ENCODE peak calls at places on chromosomes 2 and 18, in ten cellular contexts. I, G, J, Q, T, K, U, F, A and N are unnamed samples.

GRCh38 chr2:146004470-146004869 is 1484.6 kb upstream of the ZEB2 start:
- DNase-seq in J (no peak), K (peak), G (no peak), U (no peak), T (no peak), I (no peak), Q (peak), F (peak), A (no peak), N (no peak)

GRCh38 chr2:30113617-30114293 is 33.1 kb upstream of the YPEL5 start:
- DNase-seq in A (no peak), F (peak), J (no peak), T (no peak), Q (peak), K (peak), U (no peak), I (no peak), G (no peak), N (no peak)

GRCh38 chr2:201259216-201259615 is 1.1 kb upstream of the CASP8 start:
- DNase-seq in G (no peak), A (no peak), I (no peak), U (no peak), T (no peak), K (peak), Q (no peak), J (no peak), F (no peak), N (no peak)

GRCh38 chr2:240672076-240672700 is 10.5 kb downstream of the AQP12B start:
- DNase-seq in K (no peak), U (no peak), G (no peak), A (no peak), Q (no peak), F (no peak), I (no peak), T (no peak), J (no peak), N (no peak)

GRCh38 chr2:182767578-182767977 is 51.5 kb downstream of the DNAJC10 start:
- DNase-seq in Q (no peak), J (no peak), T (no peak), K (peak), I (no peak), F (peak), G (no peak), A (no peak), U (peak), N (no peak)

GRCh38 chr2:218230882-218231281 is 13.9 kb downstream of the ARPC2 start:
- DNase-seq in Q (no peak), U (no peak), K (peak), I (no peak), F (peak), A (no peak), G (no peak), T (no peak), J (no peak), N (no peak)

GRCh38 chr2:10538224-10538894 is 90.2 kb upstream of the ODC1 start:
- DNase-seq in U (no peak), T (no peak), A (no peak), K (peak), F (peak), Q (peak), G (no peak), I (no peak), J (no peak), N (no peak)

GRCh38 chr2:98478861-98479770 is 34.5 kb downstream of the INPP4A start:
- DNase-seq in T (no peak), U (no peak), A (no peak), K (no peak), I (peak), F (no peak), J (no peak), Q (no peak), G (no peak), N (no peak)

GRCh38 chr18:13139885-13140450 is 78.6 kb upstream of the LDLRAD4 start:
- DNase-seq in Q (no peak), A (no peak), U (no peak), J (no peak), F (no peak), T (no peak), G (no peak), K (no peak), I (no peak), N (no peak)

GRCh38 chr2:231460073-231460861 is 4.0 kb downstream of the NCL start:
- DNase-seq in Q (no peak), K (no peak), J (no peak), G (no peak), U (no peak), F (no peak), I (no peak), T (no peak), A (no peak), N (no peak)

GRCh38 chr18:35076556-35076955 is 35.3 kb downstream of the MAPRE2 start:
- DNase-seq in U (no peak), J (no peak), F (peak), Q (no peak), K (peak), T (no peak), A (no peak), G (no peak), I (no peak), N (no peak)

GRCh38 chr2:44351676-44352075 is 9.6 kb downstream of the PREPL start:
- DNase-seq in Q (no peak), F (no peak), U (no peak), G (no peak), J (no peak), K (peak), I (no peak), T (no peak), A (no peak), N (no peak)

GRCh38 chr18:12306752-12307151 is 1.3 kb upstream of the TUBB6 start:
- DNase-seq in G (no peak), Q (no peak), I (no peak), F (no peak), K (no peak), T (no peak), A (no peak), U (no peak), J (no peak), N (no peak)